ENCODE peak calls at places on chromosomes 11 and 22, in five cellular contexts. D is sigmoid colon, M is H1, S is prostate gland, O is transverse colon. Q is an unnamed sample. For H3K4me1, the result is how much of the 10 kb centered on the place peaks cover.

GRCh38 chr11:113994077-113994954 is 19.4 kb downstream of the HTR3A start:
- DNase-seq in D (no peak), M (no peak), S (no peak), O (no peak), Q (no peak)

GRCh38 chr11:369336-370018 is at the start of gene B4GALNT4:
- DNase-seq in D (no peak), M (no peak), S (peak), O (no peak), Q (no peak)

GRCh38 chr11:104968365-104968855 is at the start of gene CASP4:
- DNase-seq in D (no peak), M (no peak), S (peak), O (peak), Q (no peak)

GRCh38 chr22:19287076-19287724 is 4.3 kb downstream of the CLTCL1 start:
- DNase-seq in D (no peak), M (no peak), S (peak), O (no peak), Q (no peak)

GRCh38 chr11:90774727-90775572 is 552.1 kb upstream of the CHORDC1 start:
- DNase-seq in D (no peak), M (peak), S (no peak), O (no peak), Q (no peak)

GRCh38 chr11:16846305-16846704 is 107.9 kb downstream of the C11orf58 start:
- DNase-seq in D (no peak), M (no peak), S (no peak), O (no peak), Q (no peak)

GRCh38 chr11:17864478-17864941 is 129.9 kb downstream of the KCNC1 start:
- DNase-seq in D (no peak), M (no peak), S (no peak), O (peak), Q (no peak)

GRCh38 chr11:31810779-31811647 is at the start of gene PAX6:
- DNase-seq in D (peak), M (no peak), S (no peak), O (peak), Q (no peak)

GRCh38 chr11:31236052-31236652 is 133.4 kb downstream of the DCDC1 start:
- DNase-seq in D (no peak), M (no peak), S (no peak), O (no peak), Q (no peak)

GRCh38 chr11:19664896-19665548 is 47.6 kb upstream of the NAV2 start:
- DNase-seq in D (no peak), M (no peak), S (no peak), O (no peak), Q (no peak)

GRCh38 chr22:49358041-49358440 is 469.6 kb downstream of the BRD1 start:
- DNase-seq in D (no peak), M (no peak), S (no peak), O (no peak), Q (peak)

GRCh38 chr11:107043242-107043991 is 25.1 kb upstream of the GUCY1A2 start:
- DNase-seq in D (no peak), M (no peak), S (no peak), O (no peak), Q (no peak)

GRCh38 chr11:128734439-128735224 is 40.8 kb downstream of the FLI1 start:
- DNase-seq in D (peak), M (no peak), S (no peak), O (peak), Q (no peak)

GRCh38 chr11:76739798-76740197 is 43.4 kb upstream of the TSKU start:
- DNase-seq in D (no peak), M (no peak), S (no peak), O (no peak), Q (no peak)

GRCh38 chr22:46815896-46816721 is 53.7 kb downstream of the TBC1D22A start:
- DNase-seq in D (no peak), M (no peak), S (no peak), O (no peak), Q (no peak)

GRCh38 chr11:69170704-69171103 is 15.0 kb downstream of the SMIM38 start:
- DNase-seq in D (no peak), M (no peak), S (no peak), O (no peak), Q (no peak)

GRCh38 chr22:24592846-24593809 is at the start of gene LRRC75B:
- DNase-seq in D (peak), M (peak), S (peak), O (peak), Q (no peak)

GRCh38 chr11:30192620-30193019 is 38.2 kb upstream of the FSHB start:
- DNase-seq in D (no peak), M (no peak), S (no peak), O (no peak), Q (no peak)

GRCh38 chr11:12008790-12009616 is 577 bp upstream of the DKK3 start:
- DNase-seq in D (peak), M (no peak), S (no peak), O (peak), Q (no peak)

GRCh38 chr22:30265851-30266444 is 703 bp downstream of the OSM start:
- DNase-seq in D (peak), M (no peak), S (no peak), O (peak), Q (no peak)

GRCh38 chr11:130389315-130389935 is 39.0 kb downstream of the ADAMTS8 start:
- DNase-seq in D (no peak), M (no peak), S (no peak), O (peak), Q (no peak)

GRCh38 chr11:8807544-8808225 is 103.3 kb upstream of the AKIP1 start:
- DNase-seq in D (peak), M (no peak), S (no peak), O (peak), Q (no peak)

GRCh38 chr11:119029340-119030028 is 1.2 kb downstream of the SLC37A4 start:
- DNase-seq in D (peak), M (no peak), S (peak), O (peak), Q (no peak)

GRCh38 chr11:57514538-57515331 is 767 bp downstream of the SLC43A1 start:
- DNase-seq in D (peak), M (no peak), S (peak), O (peak), Q (no peak)

GRCh38 chr11:116466231-116466630 is 306.6 kb downstream of the BUD13 start:
- DNase-seq in D (no peak), M (no peak), S (no peak), O (no peak), Q (no peak)

GRCh38 chr22:27286711-27287110 is 514.8 kb downstream of the MN1 start:
- DNase-seq in D (no peak), M (no peak), S (no peak), O (no peak), Q (no peak)

GRCh38 chr22:45927059-45927458 is 49.9 kb downstream of the WNT7B start:
- DNase-seq in D (no peak), M (no peak), S (no peak), O (no peak), Q (no peak)

GRCh38 chr22:44807915-44808690 is 55.7 kb downstream of the ARHGAP8 start:
- DNase-seq in D (no peak), M (no peak), S (no peak), O (no peak), Q (no peak)

GRCh38 chr22:45548991-45549736 is 46.5 kb downstream of the FBLN1 start:
- DNase-seq in D (peak), M (no peak), S (peak), O (peak), Q (no peak)

GRCh38 chr22:35633520-35633919 is 14.7 kb upstream of the APOL6 start:
- DNase-seq in D (peak), M (no peak), S (no peak), O (no peak), Q (no peak)
- TF ChIP-seq POLR2AphosphoS5 in D (no peak), M (no peak), S (no peak), O (no peak), Q (no peak)

GRCh38 chr22:33873186-33873585 is 47.1 kb downstream of the LARGE1 start:
- DNase-seq in D (peak), M (no peak), S (no peak), O (no peak), Q (no peak)
- TF ChIP-seq POLR2A in D (no peak), M (no peak), S (no peak), O (no peak), Q (no peak)

DNA sequence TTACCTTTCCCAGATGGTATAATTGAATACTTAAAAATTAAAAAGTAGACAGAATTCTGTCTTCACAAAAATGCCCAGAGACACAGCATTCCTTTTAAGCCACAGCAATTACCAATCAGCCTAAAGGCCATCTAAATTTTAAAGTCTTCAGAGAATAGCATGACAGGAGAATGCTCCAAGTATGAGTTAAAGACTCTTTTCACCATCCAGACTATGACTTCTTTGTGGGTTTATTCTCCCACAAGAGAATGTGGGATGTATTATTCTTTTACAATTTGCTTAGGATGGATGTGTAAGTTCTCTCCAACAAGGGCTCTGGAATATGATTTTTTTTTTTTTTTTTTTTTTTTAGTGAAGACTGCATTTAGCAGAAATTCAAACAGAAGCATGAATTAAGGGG is 249.9 kb downstream of the TTC28 start:
- DNase-seq in D (no peak), M (no peak), S (no peak), O (no peak), Q (no peak)
- H3K4me1 ChIP-seq in D (under half), M (under half), S (under half), O (under half), Q (under half)

GRCh38 chr22:36026741-36027140 is 1.9 kb downstream of the RBFOX2 start:
- DNase-seq in D (no peak), M (no peak), S (no peak), O (no peak), Q (no peak)

GRCh38 chr22:36027579-36027959 is 1.1 kb downstream of the RBFOX2 start:
- DNase-seq in D (peak), M (no peak), S (peak), O (peak), Q (no peak)

GRCh38 chr22:36029406-36029755 is 757 bp upstream of the RBFOX2 start:
- DNase-seq in D (no peak), M (no peak), S (no peak), O (no peak), Q (no peak)

GRCh38 chr22:36027960-36028645 is 521 bp downstream of the RBFOX2 start:
- DNase-seq in D (peak), M (no peak), S (peak), O (peak), Q (no peak)

DNA sequence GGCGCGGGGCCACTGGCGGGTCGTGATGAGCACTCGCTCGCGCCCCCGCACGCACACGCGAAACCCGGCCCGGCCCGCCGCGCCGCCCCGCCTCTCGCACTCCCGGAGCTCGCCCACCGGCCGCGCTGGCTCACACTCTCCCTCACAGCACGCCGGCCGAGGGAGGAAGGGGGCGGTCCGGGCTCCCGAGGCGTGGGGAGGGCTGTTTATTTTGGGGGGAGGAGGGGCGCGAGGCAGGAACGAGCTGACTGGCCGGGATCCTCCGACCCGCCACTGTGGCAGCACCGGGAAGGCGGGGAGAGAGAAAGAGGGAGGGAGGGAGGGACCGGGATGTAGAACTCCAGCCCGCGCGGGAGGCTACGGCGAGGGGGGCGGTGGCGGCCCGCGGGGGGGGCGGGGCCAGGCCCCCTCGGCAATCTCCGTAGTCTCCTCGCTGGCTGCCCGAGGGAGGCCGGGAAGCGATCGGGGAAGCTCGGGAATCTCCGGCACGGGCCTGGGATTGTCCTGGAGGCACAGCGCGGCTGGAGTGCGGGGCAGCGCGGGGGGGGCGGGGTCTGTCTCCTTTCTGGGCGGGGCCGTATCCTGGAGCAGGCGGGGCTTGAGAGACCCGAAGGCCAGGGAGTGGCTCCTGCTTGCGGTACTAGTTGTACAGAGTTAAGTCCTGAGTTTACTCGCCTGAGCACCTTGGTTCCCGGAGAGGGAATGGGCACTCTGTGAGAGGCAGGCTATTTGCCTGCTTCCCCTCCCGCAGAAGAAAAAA is at the start of gene RBFOX2:
- DNase-seq in D (peak), M (peak), S (peak), O (peak), Q (peak)
- TF ChIP-seq POLR2AphosphoS5 in D (peak), M (no peak), S (peak), O (peak), Q (no peak)

DNA sequence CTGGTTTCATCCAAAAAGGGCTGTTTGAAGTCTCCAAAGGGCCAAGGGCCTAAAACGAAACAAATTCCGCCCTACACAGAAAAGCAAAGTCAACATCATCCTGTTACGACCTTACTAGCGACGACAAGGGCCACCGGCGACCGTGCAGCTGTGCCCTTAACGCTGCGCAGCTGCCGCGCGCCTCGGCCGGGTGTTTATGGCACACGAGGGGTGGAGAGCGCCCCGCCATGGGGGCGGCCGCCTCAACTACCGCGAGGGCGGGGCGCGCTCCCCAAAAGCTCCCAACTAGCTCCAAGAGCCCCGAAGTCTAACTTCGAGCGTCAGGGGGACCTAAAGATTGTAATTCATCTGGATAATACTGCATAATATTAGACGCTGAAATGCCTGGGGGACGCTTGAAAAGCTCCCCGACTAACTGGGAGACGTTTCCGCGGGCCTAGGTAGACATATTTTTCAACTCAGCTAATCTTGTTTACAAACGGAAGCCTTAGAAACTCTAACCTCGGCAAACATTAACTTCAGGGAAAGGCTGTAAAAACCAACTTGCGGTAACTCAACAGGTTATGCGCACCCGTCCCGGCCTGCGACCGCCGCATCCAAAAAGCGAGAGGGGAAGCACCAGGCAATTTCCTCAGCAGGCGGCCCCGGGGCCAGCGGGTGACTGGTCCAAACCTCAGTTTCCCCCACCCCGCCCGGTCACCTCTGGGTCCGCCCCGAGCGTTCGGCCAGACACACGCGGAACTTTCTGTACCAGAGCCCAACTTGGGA is 688 bp downstream of the TMEM123 start:
- DNase-seq in D (peak), M (no peak), S (peak), O (peak), Q (no peak)
- TF ChIP-seq POLR2A in D (no peak), M (no peak), S (peak), O (peak), Q (no peak)

GRCh38 chr11:133040289-133040893 is 491.9 kb downstream of the OPCML start:
- DNase-seq in D (no peak), M (peak), S (no peak), O (no peak), Q (no peak)

GRCh38 chr11:133041928-133042890 is 490.1 kb downstream of the OPCML start:
- DNase-seq in D (no peak), M (no peak), S (no peak), O (no peak), Q (no peak)

GRCh38 chr11:133041165-133041564 is 491.1 kb downstream of the OPCML start:
- DNase-seq in D (no peak), M (no peak), S (no peak), O (no peak), Q (no peak)

GRCh38 chr11:133038850-133039249 is 493.5 kb downstream of the OPCML start:
- DNase-seq in D (no peak), M (no peak), S (no peak), O (no peak), Q (no peak)
- H3K4me1 ChIP-seq in D (under half), M (under half), S (under half), O (under half), Q (under half)

GRCh38 chr11:61864814-61865775 is 26.2 kb downstream of the FADS3 start:
- DNase-seq in D (no peak), M (no peak), S (no peak), O (no peak), Q (no peak)
- TF ChIP-seq POLR2AphosphoS5 in D (no peak), M (no peak), S (no peak), O (no peak), Q (no peak)

GRCh38 chr11:63671322-63672155 is at the start of gene ATL3:
- DNase-seq in D (peak), M (peak), S (peak), O (peak), Q (peak)

GRCh38 chr11:63672156-63672463 is 934 bp upstream of the ATL3 start:
- DNase-seq in D (no peak), M (no peak), S (no peak), O (no peak), Q (no peak)

GRCh38 chr11:63672934-63673539 is 1.9 kb upstream of the ATL3 start:
- DNase-seq in D (no peak), M (no peak), S (no peak), O (no peak), Q (no peak)

GRCh38 chr11:63670077-63670737 is 969 bp downstream of the ATL3 start:
- DNase-seq in D (no peak), M (no peak), S (no peak), O (no peak), Q (no peak)

DNA sequence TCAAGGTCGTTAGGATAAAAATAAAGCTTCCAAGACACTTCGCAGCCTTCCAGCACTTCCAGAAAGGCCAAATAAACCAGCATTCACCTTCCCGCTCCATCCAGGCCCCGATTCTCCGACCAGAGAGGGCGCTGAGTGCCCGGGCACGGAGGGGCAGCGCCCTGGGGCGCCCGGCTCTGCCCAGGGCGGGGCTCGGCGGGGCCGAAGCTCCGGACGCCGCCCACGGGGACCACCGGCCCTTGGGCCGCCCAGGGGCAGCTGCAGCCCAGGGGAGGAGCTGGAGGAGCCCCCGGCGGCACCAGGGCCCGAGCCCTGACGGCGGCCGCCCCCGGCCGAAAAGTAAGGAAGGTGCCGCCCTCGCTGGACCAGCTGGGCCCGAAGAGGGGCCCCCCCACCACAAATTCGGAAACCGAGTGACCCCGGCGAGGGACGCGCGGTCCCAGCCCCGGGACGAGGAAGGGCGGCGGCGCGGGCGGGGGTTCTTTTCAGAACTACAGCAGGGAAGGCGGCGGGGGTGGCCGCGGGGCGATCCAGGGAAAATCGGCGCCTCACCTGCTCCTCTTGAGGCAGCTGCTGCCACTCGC is 346 bp downstream of the ATL3 start:
- DNase-seq in D (peak), M (no peak), S (peak), O (peak), Q (no peak)
- TF ChIP-seq POLR2A in D (no peak), M (no peak), S (no peak), O (no peak), Q (no peak)

GRCh38 chr11:73388241-73389133 is 12.3 kb downstream of the RELT start:
- DNase-seq in D (peak), M (no peak), S (no peak), O (peak), Q (no peak)
- H3K4me1 ChIP-seq in D (under half), M (under half), S (under half), O (under half), Q (half or more)

Q was measured in vagina.